ENCODE peak calls at places on chromosomes 3 and 15, in six cellular contexts. One of them, this sample, is unnamed.

GRCh38 chr3:138960417-138960852 is 13.4 kb downstream of the FOXL2NB start:
- DNase-seq in pons: no peak
- DNase-seq in colonic mucosa: no peak
- DNase-seq in tibial nerve: no peak
- DNase-seq in stimulated activated CD4-positive, alpha-beta T cell treated with anti-CD3 and anti-CD28 coated beads, TNF-alpha, amount 100 ng/mL, for 4 hours: no peak
- DNase-seq in cardiac septum: peak; percentile 66
- DNase-seq in this sample: no peak

GRCh38 chr15:27250223-27250622 is 279.2 kb downstream of the GABRG3 start:
- DNase-seq in cardiac septum: no peak
- DNase-seq in tibial nerve: no peak
- DNase-seq in pons: no peak
- DNase-seq in stimulated activated CD4-positive, alpha-beta T cell treated with anti-CD3 and anti-CD28 coated beads, TNF-alpha, amount 100 ng/mL, for 4 hours: no peak
- DNase-seq in colonic mucosa: no peak
- DNase-seq in this sample: no peak

GRCh38 chr3:55059027-55059629 is 131.3 kb upstream of the LRTM1 start:
- DNase-seq in tibial nerve: no peak
- DNase-seq in pons: no peak
- DNase-seq in colonic mucosa: no peak
- DNase-seq in stimulated activated CD4-positive, alpha-beta T cell treated with anti-CD3 and anti-CD28 coated beads, TNF-alpha, amount 100 ng/mL, for 4 hours: no peak
- DNase-seq in cardiac septum: peak; percentile 55
- DNase-seq in this sample: no peak

GRCh38 chr15:52154896-52155865 is 36.0 kb downstream of the GNB5 start:
- DNase-seq in pons: no peak
- DNase-seq in tibial nerve: no peak
- DNase-seq in stimulated activated CD4-positive, alpha-beta T cell treated with anti-CD3 and anti-CD28 coated beads, TNF-alpha, amount 100 ng/mL, for 4 hours: no peak
- DNase-seq in colonic mucosa: no peak
- DNase-seq in cardiac septum: no peak
- DNase-seq in this sample: no peak

GRCh38 chr15:63015618-63016017 is 26.9 kb upstream of the TPM1 start:
- DNase-seq in tibial nerve: peak; percentile 68
- DNase-seq in pons: no peak
- DNase-seq in stimulated activated CD4-positive, alpha-beta T cell treated with anti-CD3 and anti-CD28 coated beads, TNF-alpha, amount 100 ng/mL, for 4 hours: no peak
- DNase-seq in cardiac septum: no peak
- DNase-seq in colonic mucosa: no peak
- DNase-seq in this sample: peak; percentile 75

GRCh38 chr3:52998781-52999509 is 46.9 kb downstream of the SFMBT1 start:
- DNase-seq in tibial nerve: no peak
- DNase-seq in cardiac septum: no peak
- DNase-seq in stimulated activated CD4-positive, alpha-beta T cell treated with anti-CD3 and anti-CD28 coated beads, TNF-alpha, amount 100 ng/mL, for 4 hours: no peak
- DNase-seq in colonic mucosa: peak; percentile 61
- DNase-seq in pons: no peak
- DNase-seq in this sample: no peak

GRCh38 chr15:84748274-84749110 is at the start of gene ZNF592:
- DNase-seq in tibial nerve: peak; percentile 59
- DNase-seq in pons: peak; percentile 61
- DNase-seq in colonic mucosa: peak; percentile 83
- DNase-seq in cardiac septum: peak; percentile 94
- DNase-seq in stimulated activated CD4-positive, alpha-beta T cell treated with anti-CD3 and anti-CD28 coated beads, TNF-alpha, amount 100 ng/mL, for 4 hours: peak; percentile 70
- DNase-seq in this sample: peak; percentile 68

GRCh38 chr3:147906275-147906674 is 497.1 kb downstream of the ZIC1 start:
- DNase-seq in cardiac septum: no peak
- DNase-seq in tibial nerve: no peak
- DNase-seq in stimulated activated CD4-positive, alpha-beta T cell treated with anti-CD3 and anti-CD28 coated beads, TNF-alpha, amount 100 ng/mL, for 4 hours: no peak
- DNase-seq in pons: no peak
- DNase-seq in colonic mucosa: no peak
- DNase-seq in this sample: no peak

GRCh38 chr15:95761742-95762141 is 568.8 kb upstream of the NR2F2 start:
- DNase-seq in pons: no peak
- DNase-seq in stimulated activated CD4-positive, alpha-beta T cell treated with anti-CD3 and anti-CD28 coated beads, TNF-alpha, amount 100 ng/mL, for 4 hours: no peak
- DNase-seq in colonic mucosa: no peak
- DNase-seq in tibial nerve: no peak
- DNase-seq in cardiac septum: no peak
- DNase-seq in this sample: no peak

GRCh38 chr3:103127737-103128136 is 692.9 kb downstream of the ZPLD1 start:
- DNase-seq in stimulated activated CD4-positive, alpha-beta T cell treated with anti-CD3 and anti-CD28 coated beads, TNF-alpha, amount 100 ng/mL, for 4 hours: no peak
- DNase-seq in colonic mucosa: no peak
- DNase-seq in pons: no peak
- DNase-seq in tibial nerve: no peak
- DNase-seq in cardiac septum: no peak
- DNase-seq in this sample: no peak

GRCh38 chr3:141859651-141860050 is 16.8 kb upstream of the ATP1B3 start:
- DNase-seq in stimulated activated CD4-positive, alpha-beta T cell treated with anti-CD3 and anti-CD28 coated beads, TNF-alpha, amount 100 ng/mL, for 4 hours: no peak
- DNase-seq in colonic mucosa: peak; percentile 41
- DNase-seq in cardiac septum: no peak
- DNase-seq in pons: no peak
- DNase-seq in tibial nerve: no peak
- DNase-seq in this sample: no peak

GRCh38 chr15:36996538-36997181 is 103.7 kb downstream of the MEIS2 start:
- DNase-seq in tibial nerve: no peak
- DNase-seq in stimulated activated CD4-positive, alpha-beta T cell treated with anti-CD3 and anti-CD28 coated beads, TNF-alpha, amount 100 ng/mL, for 4 hours: no peak
- DNase-seq in colonic mucosa: no peak
- DNase-seq in pons: no peak
- DNase-seq in cardiac septum: no peak
- DNase-seq in this sample: no peak

This sample was measured in RCC 7860.